ENCODE peak calls at places on chromosomes 16 and 17, in five cellular contexts. One of them, this sample, is unnamed. For H3K4me1, the result is how much of the 10 kb centered on the place peaks cover.

GRCh38 chr17:79954281-79955166 is 81.1 kb downstream of the TBC1D16 start:
- DNase-seq in IMR-90: no peak
- DNase-seq in A549: no peak
- DNase-seq in SK-N-SH: peak
- DNase-seq in K562: no peak
- DNase-seq in this sample: no peak

GRCh38 chr17:11730747-11731146 is 132.5 kb downstream of the DNAH9 start:
- DNase-seq in K562: no peak
- DNase-seq in A549: no peak
- DNase-seq in IMR-90: no peak
- DNase-seq in SK-N-SH: no peak
- DNase-seq in this sample: no peak

GRCh38 chr17:39966771-39967170 is 4.0 kb downstream of the GSDMA start:
- DNase-seq in K562: no peak
- DNase-seq in IMR-90: no peak
- DNase-seq in A549: no peak
- DNase-seq in SK-N-SH: no peak
- DNase-seq in this sample: no peak

GRCh38 chr16:88909431-88910210 is 43.2 kb upstream of the PABPN1L start:
- DNase-seq in IMR-90: no peak
- DNase-seq in K562: no peak
- DNase-seq in SK-N-SH: no peak
- DNase-seq in A549: no peak
- DNase-seq in this sample: no peak

GRCh38 chr17:4043862-4044261 is 79.6 kb upstream of the ATP2A3 start:
- DNase-seq in SK-N-SH: no peak
- DNase-seq in K562: no peak
- DNase-seq in IMR-90: no peak
- DNase-seq in A549: no peak
- DNase-seq in this sample: peak

GRCh38 chr17:60817187-60817586 is 139.5 kb downstream of the BCAS3 start:
- DNase-seq in SK-N-SH: no peak
- DNase-seq in IMR-90: peak
- DNase-seq in A549: no peak
- DNase-seq in K562: no peak
- DNase-seq in this sample: no peak

GRCh38 chr16:12405083-12405482 is 398.6 kb downstream of the CPPED1 start:
- DNase-seq in SK-N-SH: no peak
- DNase-seq in K562: no peak
- DNase-seq in A549: no peak
- DNase-seq in IMR-90: no peak
- DNase-seq in this sample: peak

GRCh38 chr16:89455692-89456091 is 34.7 kb downstream of the ANKRD11 start:
- DNase-seq in SK-N-SH: no peak
- DNase-seq in IMR-90: no peak
- DNase-seq in K562: no peak
- DNase-seq in A549: no peak
- DNase-seq in this sample: no peak

GRCh38 chr16:1746693-1747195 is 24.6 kb downstream of the NME3 start:
- DNase-seq in IMR-90: no peak
- DNase-seq in K562: no peak
- DNase-seq in SK-N-SH: no peak
- DNase-seq in A549: no peak
- DNase-seq in this sample: no peak

GRCh38 chr16:17377360-17378324 is 93.1 kb downstream of the XYLT1 start:
- DNase-seq in K562: no peak
- DNase-seq in IMR-90: no peak
- DNase-seq in SK-N-SH: no peak
- DNase-seq in A549: no peak
- DNase-seq in this sample: peak

GRCh38 chr16:25501530-25502255 is 190.1 kb upstream of the HS3ST4 start:
- DNase-seq in SK-N-SH: no peak
- DNase-seq in K562: no peak
- DNase-seq in IMR-90: no peak
- DNase-seq in A549: no peak
- DNase-seq in this sample: no peak

GRCh38 chr17:61143026-61143425 is 256.6 kb upstream of the TBX2 start:
- DNase-seq in A549: no peak
- DNase-seq in K562: no peak
- DNase-seq in SK-N-SH: no peak
- DNase-seq in IMR-90: no peak
- DNase-seq in this sample: no peak

GRCh38 chr16:3983081-3983520 is 102.6 kb upstream of the CREBBP start:
- DNase-seq in A549: peak
- DNase-seq in K562: peak
- DNase-seq in SK-N-SH: peak
- DNase-seq in IMR-90: peak
- DNase-seq in this sample: no peak

GRCh38 chr17:34218757-34219156 is 36.3 kb upstream of the CCL2 start:
- DNase-seq in A549: no peak
- DNase-seq in IMR-90: no peak
- DNase-seq in SK-N-SH: no peak
- DNase-seq in K562: no peak
- DNase-seq in this sample: no peak

GRCh38 chr17:39951924-39952664 is 10.7 kb upstream of the GSDMA start:
- DNase-seq in A549: no peak
- DNase-seq in IMR-90: no peak
- DNase-seq in K562: no peak
- DNase-seq in SK-N-SH: no peak
- DNase-seq in this sample: no peak

GRCh38 chr16:11258553-11259287 is 2.7 kb upstream of the SOCS1 start:
- DNase-seq in SK-N-SH: peak
- DNase-seq in A549: no peak
- DNase-seq in IMR-90: no peak
- DNase-seq in K562: no peak
- DNase-seq in this sample: peak

GRCh38 chr17:8256291-8256690 is 7.2 kb downstream of the PFAS start:
- DNase-seq in K562: no peak
- DNase-seq in A549: no peak
- DNase-seq in IMR-90: no peak
- DNase-seq in SK-N-SH: no peak
- DNase-seq in this sample: no peak

GRCh38 chr17:6514371-6514770 is 42.0 kb downstream of the PITPNM3 start:
- DNase-seq in A549: no peak
- DNase-seq in K562: no peak
- DNase-seq in IMR-90: no peak
- DNase-seq in SK-N-SH: no peak
- DNase-seq in this sample: no peak

GRCh38 chr16:74094514-74094913 is 202.1 kb upstream of the PSMD7 start:
- DNase-seq in A549: no peak
- DNase-seq in K562: no peak
- DNase-seq in IMR-90: no peak
- DNase-seq in SK-N-SH: no peak
- DNase-seq in this sample: no peak

GRCh38 chr16:578870-579405 is 9.2 kb downstream of the PIGQ start:
- DNase-seq in A549: peak
- DNase-seq in K562: peak
- DNase-seq in IMR-90: peak
- DNase-seq in SK-N-SH: peak
- DNase-seq in this sample: no peak

GRCh38 chr17:1371893-1372590 is 28.0 kb downstream of the YWHAE start:
- DNase-seq in A549: no peak
- DNase-seq in K562: no peak
- DNase-seq in IMR-90: no peak
- DNase-seq in SK-N-SH: no peak
- DNase-seq in this sample: no peak

GRCh38 chr17:73703216-73703615 is 59.0 kb upstream of the SDK2 start:
- DNase-seq in SK-N-SH: peak
- DNase-seq in A549: no peak
- DNase-seq in K562: no peak
- DNase-seq in IMR-90: no peak
- DNase-seq in this sample: no peak
- TF ChIP-seq RCOR1 in SK-N-SH: no peak
- TF ChIP-seq RCOR1 in A549: no peak
- TF ChIP-seq RCOR1 in K562: no peak
- TF ChIP-seq RCOR1 in IMR-90: no peak
- TF ChIP-seq RCOR1 in this sample: no peak

GRCh38 chr16:31363721-31364120 is 8.7 kb downstream of the ITGAX start:
- DNase-seq in IMR-90: no peak
- DNase-seq in A549: no peak
- DNase-seq in SK-N-SH: no peak
- DNase-seq in K562: no peak
- DNase-seq in this sample: no peak

GRCh38 chr16:31360296-31360695 is 5.3 kb downstream of the ITGAX start:
- DNase-seq in IMR-90: no peak
- DNase-seq in K562: no peak
- DNase-seq in A549: no peak
- DNase-seq in SK-N-SH: no peak
- DNase-seq in this sample: no peak

GRCh38 chr16:31362476-31363405 is 7.8 kb downstream of the ITGAX start:
- DNase-seq in SK-N-SH: no peak
- DNase-seq in A549: no peak
- DNase-seq in IMR-90: no peak
- DNase-seq in K562: no peak
- DNase-seq in this sample: no peak

GRCh38 chr16:31365131-31365865 is 10.3 kb downstream of the ITGAX start:
- DNase-seq in SK-N-SH: no peak
- DNase-seq in IMR-90: no peak
- DNase-seq in K562: no peak
- DNase-seq in A549: no peak
- DNase-seq in this sample: no peak

GRCh38 chr16:31361201-31362110 is 6.5 kb downstream of the ITGAX start:
- DNase-seq in K562: no peak
- DNase-seq in A549: no peak
- DNase-seq in SK-N-SH: no peak
- DNase-seq in IMR-90: no peak
- DNase-seq in this sample: no peak
- H3K4me1 ChIP-seq in K562: under half
- H3K4me1 ChIP-seq in A549: under half
- H3K4me1 ChIP-seq in SK-N-SH: under half
- H3K4me1 ChIP-seq in IMR-90: under half
- H3K4me1 ChIP-seq in this sample: under half

GRCh38 chr17:70047619-70048018 is 27.4 kb upstream of the KCNJ16 start:
- DNase-seq in A549: no peak
- DNase-seq in IMR-90: no peak
- DNase-seq in SK-N-SH: no peak
- DNase-seq in K562: no peak
- DNase-seq in this sample: no peak
- TF ChIP-seq RCOR1 in A549: no peak
- TF ChIP-seq RCOR1 in IMR-90: no peak
- TF ChIP-seq RCOR1 in SK-N-SH: no peak
- TF ChIP-seq RCOR1 in K562: no peak
- TF ChIP-seq RCOR1 in this sample: no peak

GRCh38 chr17:27506348-27507218 is 50.3 kb downstream of the KSR1 start:
- DNase-seq in SK-N-SH: no peak
- DNase-seq in K562: peak
- DNase-seq in A549: no peak
- DNase-seq in IMR-90: no peak
- DNase-seq in this sample: peak
- H3K4me1 ChIP-seq in SK-N-SH: under half
- H3K4me1 ChIP-seq in K562: under half
- H3K4me1 ChIP-seq in A549: under half
- H3K4me1 ChIP-seq in IMR-90: under half
- H3K4me1 ChIP-seq in this sample: under half

GRCh38 chr17:70365098-70365583 is 195.8 kb downstream of the KCNJ2 start:
- DNase-seq in K562: no peak
- DNase-seq in A549: no peak
- DNase-seq in SK-N-SH: no peak
- DNase-seq in IMR-90: peak
- DNase-seq in this sample: peak

GRCh38 chr17:70369296-70369855 is 200.0 kb downstream of the KCNJ2 start:
- DNase-seq in IMR-90: no peak
- DNase-seq in SK-N-SH: no peak
- DNase-seq in A549: no peak
- DNase-seq in K562: no peak
- DNase-seq in this sample: no peak

GRCh38 chr17:70366421-70366820 is 197.1 kb downstream of the KCNJ2 start:
- DNase-seq in K562: no peak
- DNase-seq in IMR-90: no peak
- DNase-seq in SK-N-SH: no peak
- DNase-seq in A549: no peak
- DNase-seq in this sample: no peak
- TF ChIP-seq RCOR1 in K562: no peak
- TF ChIP-seq RCOR1 in IMR-90: no peak
- TF ChIP-seq RCOR1 in SK-N-SH: no peak
- TF ChIP-seq RCOR1 in A549: no peak
- TF ChIP-seq RCOR1 in this sample: no peak

DNA sequence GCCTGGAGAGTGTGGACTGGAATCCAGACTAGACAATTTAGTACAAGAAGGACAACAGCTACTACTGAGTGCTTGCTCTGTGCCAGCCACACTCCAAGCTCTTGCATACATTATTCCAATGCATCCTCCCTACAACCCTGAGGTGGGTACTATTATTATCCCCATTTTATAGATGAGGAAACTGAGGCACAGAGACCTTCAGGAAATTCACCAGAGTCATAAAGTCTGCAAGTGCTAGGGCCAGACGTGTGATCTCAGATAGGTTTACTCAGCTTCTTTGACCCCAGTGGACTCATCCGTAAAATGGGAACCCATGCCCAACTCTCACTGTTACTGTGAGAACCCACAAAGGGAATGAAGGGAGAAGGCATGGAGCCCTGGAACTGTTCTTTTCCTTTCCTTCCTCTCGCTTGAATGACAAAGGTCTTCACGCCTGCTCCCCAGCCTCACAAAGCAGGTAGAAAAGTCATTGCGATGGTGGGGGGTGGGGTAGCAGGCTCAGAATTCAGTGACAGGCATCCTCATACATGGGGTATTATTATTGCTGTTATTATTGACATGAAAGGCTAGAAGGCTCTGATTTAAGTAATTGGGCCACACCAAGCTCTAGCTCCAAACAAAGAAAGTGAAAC is 160.0 kb downstream of the ZNF423 start:
- DNase-seq in SK-N-SH: no peak
- DNase-seq in K562: no peak
- DNase-seq in A549: no peak
- DNase-seq in IMR-90: no peak
- DNase-seq in this sample: no peak
- H3K4me1 ChIP-seq in SK-N-SH: half or more
- H3K4me1 ChIP-seq in K562: under half
- H3K4me1 ChIP-seq in A549: under half
- H3K4me1 ChIP-seq in IMR-90: under half
- H3K4me1 ChIP-seq in this sample: under half